ENCODE peak calls at places on chromosomes 6 and 20, in four cellular contexts. One of them, this sample, is unnamed.
A peak's percentile ranks its signal among the peaks of the same experiment; 100 is the strongest.

GRCh38 chr6:114096553-114097172 is 125.7 kb upstream of the HDAC2 start:
- DNase-seq in HCT116: peak; percentile 16
- DNase-seq in HepG2: peak; percentile 46
- DNase-seq in K562: peak; percentile 40
- DNase-seq in this sample: no peak

GRCh38 chr6:44073612-44074382 is 53.5 kb downstream of the MRPL14 start:
- DNase-seq in HCT116: no peak
- DNase-seq in HepG2: no peak
- DNase-seq in K562: no peak
- DNase-seq in this sample: no peak

GRCh38 chr6:144036064-144036873 is 28.2 kb upstream of the PLAGL1 start:
- DNase-seq in HCT116: no peak
- DNase-seq in HepG2: peak; percentile 21
- DNase-seq in K562: peak; percentile 30
- DNase-seq in this sample: no peak

GRCh38 chr6:74606488-74607135 is 599.2 kb downstream of the COL12A1 start:
- DNase-seq in HCT116: no peak
- DNase-seq in HepG2: no peak
- DNase-seq in K562: no peak
- DNase-seq in this sample: no peak

GRCh38 chr6:141401851-141402250 is 730.9 kb upstream of the GJE1 start:
- DNase-seq in HCT116: no peak
- DNase-seq in HepG2: no peak
- DNase-seq in K562: no peak
- DNase-seq in this sample: no peak

GRCh38 chr6:113642714-113643442 is 214.3 kb upstream of the MARCKS start:
- DNase-seq in HCT116: no peak
- DNase-seq in HepG2: peak; percentile 100
- DNase-seq in K562: peak; percentile 19
- DNase-seq in this sample: no peak

GRCh38 chr6:18439581-18439980 is 52.4 kb downstream of the RNF144B start:
- DNase-seq in HCT116: no peak
- DNase-seq in HepG2: no peak
- DNase-seq in K562: no peak
- DNase-seq in this sample: no peak

GRCh38 chr6:33757113-33757512 is 10.4 kb upstream of the IP6K3 start:
- DNase-seq in HCT116: no peak
- DNase-seq in HepG2: no peak
- DNase-seq in K562: no peak
- DNase-seq in this sample: no peak

GRCh38 chr6:30071081-30071818 is 4.3 kb downstream of the PPP1R11 start:
- DNase-seq in HCT116: no peak
- DNase-seq in HepG2: no peak
- DNase-seq in K562: no peak
- DNase-seq in this sample: no peak

GRCh38 chr20:2005831-2006426 is 12.1 kb upstream of the PDYN start:
- DNase-seq in HCT116: peak; percentile 15
- DNase-seq in HepG2: peak; percentile 78
- DNase-seq in K562: peak; percentile 39
- DNase-seq in this sample: no peak

GRCh38 chr20:37311710-37312355 is 22.4 kb downstream of the MANBAL start:
- DNase-seq in HCT116: no peak
- DNase-seq in HepG2: no peak
- DNase-seq in K562: no peak
- DNase-seq in this sample: no peak

GRCh38 chr20:62408055-62408454 is 970 bp upstream of the CABLES2 start:
- DNase-seq in HCT116: no peak
- DNase-seq in HepG2: no peak
- DNase-seq in K562: no peak
- DNase-seq in this sample: no peak

GRCh38 chr6:3397229-3398164 is 59.4 kb downstream of the SLC22A23 start:
- DNase-seq in HCT116: no peak
- DNase-seq in HepG2: no peak
- DNase-seq in K562: no peak
- DNase-seq in this sample: no peak

GRCh38 chr20:22465622-22466446 is 118.5 kb downstream of the FOXA2 start:
- DNase-seq in HCT116: no peak
- DNase-seq in HepG2: peak; percentile 48
- DNase-seq in K562: peak; percentile 11
- DNase-seq in this sample: no peak
- TF ChIP-seq TCF7L2 in HCT116: no peak
- TF ChIP-seq TCF7L2 in HepG2: no peak
- TF ChIP-seq TCF7L2 in K562: no peak
- TF ChIP-seq TCF7L2 in this sample: no peak

GRCh38 chr20:58650181-58650775 is 805 bp upstream of the STX16 start:
- DNase-seq in HCT116: no peak
- DNase-seq in HepG2: no peak
- DNase-seq in K562: peak; percentile 53
- DNase-seq in this sample: no peak

GRCh38 chr20:58651548-58651822 is 402 bp downstream of the STX16 start:
- DNase-seq in HCT116: no peak
- DNase-seq in HepG2: peak; percentile 36
- DNase-seq in K562: no peak
- DNase-seq in this sample: no peak

GRCh38 chr20:58650776-58651547 is at the start of gene STX16:
- DNase-seq in HCT116: peak; percentile 82
- DNase-seq in HepG2: peak; percentile 91
- DNase-seq in K562: peak; percentile 96
- DNase-seq in this sample: peak; percentile 67

GRCh38 chr20:58651823-58652605 is 931 bp downstream of the STX16 start:
- DNase-seq in HCT116: no peak
- DNase-seq in HepG2: peak; percentile 54
- DNase-seq in K562: peak; percentile 89
- DNase-seq in this sample: peak; percentile 27

DNA sequence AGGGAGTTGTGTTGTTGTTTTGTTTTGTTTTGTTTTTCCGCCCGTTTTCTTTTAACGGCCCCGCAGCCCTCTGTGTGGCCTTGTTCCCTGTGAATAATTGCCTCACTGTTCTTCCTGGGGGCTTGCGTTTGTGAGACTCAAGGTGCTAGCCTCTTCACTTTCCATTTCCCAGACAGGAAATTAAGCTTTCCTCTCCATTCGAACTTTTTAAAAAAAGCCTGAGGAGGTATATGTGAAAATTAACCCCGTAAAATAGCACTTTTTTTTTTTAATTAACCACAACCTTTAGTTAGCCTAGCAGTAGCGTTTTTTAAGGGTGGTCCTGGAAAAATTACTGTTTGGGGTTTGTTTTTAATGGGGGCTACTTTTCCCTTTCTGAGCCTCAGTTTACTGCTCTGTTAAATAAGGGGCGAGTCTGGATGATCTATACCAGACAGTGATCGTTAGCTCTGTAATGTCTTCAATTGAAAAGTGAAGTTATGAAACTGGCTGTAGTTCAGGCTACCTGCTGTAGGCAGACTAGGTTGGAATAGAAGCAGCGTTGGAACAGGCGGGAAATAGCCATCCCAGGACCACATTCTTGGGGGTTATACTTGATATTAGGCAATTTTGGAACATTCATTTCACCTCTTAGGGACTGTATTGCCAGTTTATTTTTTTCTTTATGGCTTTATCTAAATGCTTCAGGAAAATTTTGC is 1.7 kb downstream of the STX16 start:
- DNase-seq in HCT116: no peak
- DNase-seq in HepG2: no peak
- DNase-seq in K562: no peak
- DNase-seq in this sample: no peak
- TF ChIP-seq SIN3A in HCT116: no peak
- TF ChIP-seq SIN3A in HepG2: no peak
- TF ChIP-seq SIN3A in K562: no peak
- TF ChIP-seq SIN3A in this sample: no peak

GRCh38 chr6:15255481-15256414 is 9.9 kb downstream of the JARID2 start:
- DNase-seq in HCT116: no peak
- DNase-seq in HepG2: no peak
- DNase-seq in K562: no peak
- DNase-seq in this sample: no peak
- TF ChIP-seq REST in HCT116: no peak
- TF ChIP-seq REST in HepG2: no peak
- TF ChIP-seq REST in K562: no peak
- TF ChIP-seq REST in this sample: no peak

DNA sequence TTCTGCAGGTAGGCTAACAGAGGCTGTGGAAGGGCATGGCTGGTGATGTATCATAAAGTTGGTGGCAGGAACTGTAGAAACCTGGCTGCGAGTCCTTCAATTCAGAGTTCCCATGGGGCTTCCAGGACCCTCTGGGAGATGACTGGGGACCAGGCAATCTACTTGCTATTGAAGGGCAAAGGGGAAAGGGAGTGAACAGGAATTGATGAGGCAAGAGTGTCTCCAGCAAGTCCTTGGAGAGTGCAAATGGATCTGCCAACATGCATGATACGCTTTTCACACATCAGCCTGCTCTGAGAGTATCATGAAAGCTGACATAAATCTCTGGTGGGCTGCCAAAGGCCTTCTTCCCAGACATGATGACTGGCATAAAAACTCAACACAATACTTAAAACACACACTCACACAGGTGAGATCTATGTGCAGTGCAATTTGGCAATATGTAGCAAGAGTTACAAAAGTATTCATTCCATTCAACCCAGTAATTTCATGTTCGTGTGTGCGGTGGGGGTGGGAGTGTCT is 759.1 kb downstream of the PTPRT start:
- DNase-seq in HCT116: no peak
- DNase-seq in HepG2: no peak
- DNase-seq in K562: no peak
- DNase-seq in this sample: no peak
- TF ChIP-seq TCF7L2 in HCT116: no peak
- TF ChIP-seq TCF7L2 in HepG2: no peak
- TF ChIP-seq TCF7L2 in K562: no peak
- TF ChIP-seq TCF7L2 in this sample: no peak

This sample was measured in Panc1.